ENCODE peak calls at places on chromosomes 3 and 15, in four cellular contexts. V, M, S and G are unnamed samples.
A peak's percentile ranks its signal among the peaks of the same experiment; 100 is the strongest.

GRCh38 chr3:119676020-119676419 is 1.2 kb downstream of the COX17 start:
- DNase-seq in V (no peak), S (no peak), M (no peak), G (no peak)

GRCh38 chr3:112464264-112464663 is 35.0 kb downstream of the BTLA start:
- DNase-seq in M (no peak), S (peak; percentile 11), V (peak; percentile 67), G (no peak)

GRCh38 chr3:125003369-125003853 is 52.4 kb downstream of the HEG1 start:
- DNase-seq in V (no peak), S (no peak), M (no peak), G (peak; percentile 72)

GRCh38 chr3:192215-192929 is 4.2 kb upstream of the CHL1 start:
- DNase-seq in S (no peak), V (no peak), M (no peak), G (no peak)

GRCh38 chr15:46129145-46129544 is 494.3 kb downstream of the SQOR start:
- DNase-seq in M (no peak), V (no peak), S (no peak), G (peak; percentile 50)

GRCh38 chr3:141093397-141093796 is 42.2 kb downstream of the SPSB4 start:
- DNase-seq in S (no peak), V (no peak), M (no peak), G (no peak)

GRCh38 chr15:52186651-52187486 is 4.3 kb downstream of the GNB5 start:
- DNase-seq in V (no peak), M (no peak), S (no peak), G (no peak)

GRCh38 chr3:125098929-125099328 is 43.1 kb upstream of the HEG1 start:
- DNase-seq in V (no peak), S (no peak), M (no peak), G (no peak)

GRCh38 chr3:15287565-15288330 is 44.6 kb downstream of the SH3BP5 start:
- DNase-seq in V (no peak), M (no peak), S (no peak), G (peak; percentile 94)

GRCh38 chr15:101047301-101047781 is 128.2 kb downstream of the LRRK1 start:
- DNase-seq in S (no peak), V (no peak), M (no peak), G (no peak)

GRCh38 chr3:160401301-160402095 is 2.0 kb downstream of the SMC4 start:
- DNase-seq in V (no peak), M (peak; percentile 60), S (peak; percentile 81), G (peak; percentile 88)

GRCh38 chr3:14373753-14374376 is 28.5 kb upstream of the SLC6A6 start:
- DNase-seq in M (no peak), S (no peak), V (no peak), G (no peak)

GRCh38 chr3:136955813-136956212 is 2.0 kb upstream of the IL20RB start:
- DNase-seq in V (no peak), S (peak; percentile 74), M (no peak), G (peak; percentile 96)

GRCh38 chr3:191176038-191176437 is 23.0 kb upstream of the OSTN start:
- DNase-seq in V (no peak), M (no peak), S (peak; percentile 14), G (no peak)

GRCh38 chr3:100289339-100289738 is 28.5 kb downstream of the TBC1D23 start:
- DNase-seq in M (peak; percentile 82), V (no peak), S (peak; percentile 61), G (peak; percentile 37)

GRCh38 chr3:123678108-123678511 is 93.3 kb upstream of the HACD2 start:
- DNase-seq in M (no peak), V (no peak), S (no peak), G (peak; percentile 97)

GRCh38 chr3:49826016-49826415 is 12.3 kb upstream of the UBA7 start:
- DNase-seq in S (no peak), M (no peak), V (no peak), G (no peak)

GRCh38 chr15:89999676-90000174 is 1.4 kb upstream of the ZNF710 start:
- DNase-seq in S (no peak), V (no peak), M (no peak), G (peak; percentile 9)

GRCh38 chr3:44983413-44984040 is 7.5 kb downstream of the EXOSC7 start:
- DNase-seq in M (no peak), V (no peak), S (no peak), G (no peak)

GRCh38 chr3:63576826-63577225 is 75.6 kb upstream of the SNTN start:
- DNase-seq in M (no peak), V (no peak), S (no peak), G (no peak)

GRCh38 chr3:187763850-187764648 is 18.8 kb upstream of the BCL6 start:
- DNase-seq in S (no peak), V (no peak), M (no peak), G (no peak)

GRCh38 chr3:124277516-124277890 is 285.6 kb upstream of the ROPN1 start:
- DNase-seq in M (no peak), V (no peak), S (peak; percentile 77), G (peak; percentile 22)

GRCh38 chr3:196399485-196399945 is 32.7 kb downstream of the UBXN7 start:
- DNase-seq in S (no peak), V (no peak), M (no peak), G (peak; percentile 72)

GRCh38 chr3:167564612-167565011 is 89.1 kb downstream of the WDR49 start:
- DNase-seq in M (no peak), S (no peak), V (no peak), G (no peak)

GRCh38 chr3:193040836-193041672 is 123.4 kb upstream of the MB21D2 start:
- DNase-seq in V (peak; percentile 5), M (peak; percentile 12), S (peak; percentile 43), G (peak; percentile 60)

GRCh38 chr3:114310701-114311100 is 16.9 kb downstream of the TIGIT start:
- DNase-seq in S (no peak), M (no peak), V (no peak), G (peak; percentile 40)

GRCh38 chr3:103009609-103010008 is 574.8 kb downstream of the ZPLD1 start:
- DNase-seq in M (no peak), V (no peak), S (no peak), G (no peak)

DNA sequence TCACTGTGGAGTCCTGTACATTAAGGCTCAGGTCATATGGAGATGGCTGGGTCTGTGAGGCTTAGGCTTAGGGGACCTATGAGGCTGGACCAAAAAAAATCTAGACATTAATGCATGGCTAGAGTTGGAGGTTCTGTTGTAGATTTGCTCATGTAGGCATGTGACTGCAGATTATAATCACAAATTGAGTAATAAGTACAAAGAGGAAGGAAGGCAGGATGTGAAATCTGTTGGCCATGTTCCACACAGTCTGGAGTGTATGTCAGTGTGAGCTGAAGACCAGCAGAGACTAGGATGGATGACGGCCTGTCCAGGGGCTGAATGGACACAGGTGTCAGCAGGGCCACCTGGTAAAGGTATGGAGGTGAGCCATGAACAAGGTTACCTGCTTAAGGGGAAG is at the start of gene ST3GAL6:
- DNase-seq in S (peak; percentile 85), V (no peak), M (no peak), G (peak; percentile 42)
- TF ChIP-seq FOS in S (no peak), V (no peak), M (no peak), G (no peak)

GRCh38 chr15:71116942-71117341 is 1.7 kb downstream of the THSD4 start:
- DNase-seq in S (no peak), M (no peak), V (no peak), G (no peak)
- H3K4me2 ChIP-seq in S (no peak overlapping the region), M (no peak overlapping the region), V (no peak overlapping the region), G (peak overlapping the region; percentile 82)

GRCh38 chr3:24834442-24834841 is 339.8 kb upstream of the THRB start:
- DNase-seq in V (no peak), M (no peak), S (no peak), G (no peak)

GRCh38 chr3:24832878-24833277 is 338.2 kb upstream of the THRB start:
- DNase-seq in M (no peak), S (no peak), V (no peak), G (no peak)

GRCh38 chr3:24829632-24830229 is 335.1 kb upstream of the THRB start:
- DNase-seq in V (no peak), M (no peak), S (peak; percentile 5), G (no peak)

GRCh38 chr3:24829011-24829581 is 334.4 kb upstream of the THRB start:
- DNase-seq in M (peak; percentile 24), V (no peak), S (peak; percentile 14), G (no peak)

DNA sequence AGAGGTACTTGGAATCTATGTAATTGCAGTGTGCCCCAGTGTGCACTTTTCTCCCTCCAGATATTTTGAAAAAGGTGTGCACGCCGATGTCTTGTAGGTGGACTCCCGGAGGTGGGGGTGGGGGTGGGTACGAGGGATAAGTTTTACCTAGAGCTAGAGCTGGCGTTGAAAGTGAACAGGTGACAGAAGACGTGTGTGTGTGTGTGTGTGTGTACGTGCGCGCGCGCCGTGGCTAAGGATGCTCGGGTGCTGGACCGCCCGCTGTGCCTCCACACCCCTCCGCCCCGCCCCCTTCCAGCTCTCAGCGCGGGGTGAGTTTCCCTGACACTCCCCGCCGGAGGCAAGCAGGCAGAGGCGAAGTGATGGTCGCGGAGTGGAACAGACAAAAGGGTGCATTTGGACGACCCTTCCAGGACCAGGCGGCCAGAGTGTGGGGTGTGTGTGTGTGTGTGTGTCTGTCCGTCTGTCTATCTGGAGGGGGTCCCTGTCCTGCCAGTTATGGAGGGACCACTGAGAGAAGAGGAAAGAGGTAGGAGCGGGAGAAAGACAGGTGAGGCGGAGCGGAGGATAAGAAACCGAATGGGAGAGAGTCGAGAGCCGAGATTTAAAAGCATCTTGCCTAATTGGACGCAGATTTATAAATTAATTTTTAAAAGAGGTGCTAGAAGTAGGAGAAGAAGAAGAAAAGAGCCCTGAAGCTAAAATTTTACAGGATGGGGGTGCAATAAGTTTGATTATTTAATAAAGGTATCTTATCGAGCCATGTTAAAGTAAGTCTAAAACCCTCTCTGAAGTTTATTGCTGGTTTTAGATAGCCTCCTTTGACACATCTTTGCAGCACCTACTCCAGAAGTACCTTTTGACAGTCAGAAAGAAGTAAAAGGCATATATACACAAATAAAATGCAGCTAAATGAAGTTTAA is 335.8 kb upstream of the THRB start:
- DNase-seq in M (no peak), V (no peak), S (no peak), G (no peak)
- TF ChIP-seq FOS in M (no peak), V (no peak), S (no peak), G (no peak)

GRCh38 chr3:121663171-121663847 is 2.6 kb upstream of the HCLS1 start:
- DNase-seq in S (no peak), V (no peak), M (no peak), G (no peak)

GRCh38 chr3:121658716-121659435 is 1.8 kb downstream of the HCLS1 start:
- DNase-seq in V (no peak), S (no peak), M (no peak), G (no peak)

GRCh38 chr3:121662742-121663141 is 2.0 kb upstream of the HCLS1 start:
- DNase-seq in M (no peak), S (no peak), V (no peak), G (no peak)

GRCh38 chr3:121661376-121661775 is 673 bp upstream of the HCLS1 start:
- DNase-seq in M (no peak), V (no peak), S (no peak), G (no peak)

DNA sequence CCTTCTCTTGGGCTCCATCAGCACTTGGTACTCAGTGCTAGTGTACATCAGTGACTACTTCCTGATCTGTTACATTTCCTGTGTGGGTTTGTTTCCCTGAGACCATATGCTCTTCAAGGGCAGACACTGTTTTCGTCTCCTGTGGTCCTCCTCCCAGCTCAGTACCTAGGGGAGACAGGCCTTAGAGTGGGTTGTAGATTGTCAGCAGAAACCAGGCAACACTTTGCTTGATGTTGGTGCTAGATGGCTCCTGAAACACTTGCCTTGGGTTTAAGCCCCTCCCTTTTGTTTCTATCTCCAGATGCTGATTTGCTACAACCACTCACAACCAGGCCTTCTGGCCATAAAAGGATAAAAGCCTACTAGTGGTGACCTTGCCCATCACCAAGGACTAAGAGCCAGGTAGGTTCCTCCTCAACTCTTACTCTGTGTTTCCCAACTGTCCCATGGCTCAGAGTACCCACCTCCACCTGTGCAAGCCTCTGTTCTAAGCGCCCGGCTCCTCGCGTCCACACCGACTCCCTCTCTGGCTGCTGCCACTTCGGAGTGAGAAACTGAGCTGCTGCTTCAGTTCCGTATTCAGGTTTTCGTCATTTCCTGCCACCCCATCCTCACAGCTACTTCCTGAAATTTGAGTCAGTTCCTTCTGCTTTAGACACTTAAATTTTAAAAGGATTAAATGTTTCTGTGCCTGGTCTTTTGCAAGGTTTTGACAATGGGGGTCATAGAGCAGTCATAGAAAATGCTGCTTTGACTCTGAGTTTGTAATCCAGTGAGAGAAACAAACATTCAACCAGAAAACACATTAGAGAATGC is at the start of gene HCLS1:
- DNase-seq in M (peak; percentile 30), S (peak; percentile 72), V (peak; percentile 83), G (no peak)
- H3K4me2 ChIP-seq in M (peak within 1 kb of the TSS; percentile 74), S (peak within 1 kb of the TSS; percentile 94), V (peak within 1 kb of the TSS; percentile 96), G (no peak within 1 kb of the TSS)